ENCODE peak calls at places on chromosome 18, in four cellular contexts. One of them, this sample, is unnamed.

GRCh38 chr18:73842795-73843394 is 304.7 kb downstream of the FBXO15 start:
- DNase-seq in brain microvascular endothelial cell: peak
- DNase-seq in AG04450: peak
- DNase-seq in lung: no peak
- DNase-seq in this sample: no peak

GRCh38 chr18:64055019-64055418 is 85.1 kb downstream of the SERPINB8 start:
- DNase-seq in brain microvascular endothelial cell: no peak
- DNase-seq in AG04450: no peak
- DNase-seq in lung: no peak
- DNase-seq in this sample: no peak

GRCh38 chr18:37489998-37490397 is 75.6 kb downstream of the CELF4 start:
- DNase-seq in brain microvascular endothelial cell: no peak
- DNase-seq in AG04450: no peak
- DNase-seq in lung: no peak
- DNase-seq in this sample: no peak

GRCh38 chr18:43805646-43806194 is 528.4 kb upstream of the SYT4 start:
- DNase-seq in brain microvascular endothelial cell: no peak
- DNase-seq in AG04450: no peak
- DNase-seq in lung: no peak
- DNase-seq in this sample: no peak

GRCh38 chr18:3498705-3499451 is 48.9 kb downstream of the TGIF1 start:
- DNase-seq in brain microvascular endothelial cell: peak
- DNase-seq in AG04450: no peak
- DNase-seq in lung: no peak
- DNase-seq in this sample: no peak

GRCh38 chr18:31598021-31598805 is 6.5 kb downstream of the TTR start:
- DNase-seq in brain microvascular endothelial cell: no peak
- DNase-seq in AG04450: no peak
- DNase-seq in lung: no peak
- DNase-seq in this sample: no peak

GRCh38 chr18:12010187-12010802 is 29.0 kb downstream of the IMPA2 start:
- DNase-seq in brain microvascular endothelial cell: no peak
- DNase-seq in AG04450: no peak
- DNase-seq in lung: no peak
- DNase-seq in this sample: no peak

GRCh38 chr18:11883153-11883552 is 25.0 kb downstream of the MPPE1 start:
- DNase-seq in brain microvascular endothelial cell: no peak
- DNase-seq in AG04450: no peak
- DNase-seq in lung: no peak
- DNase-seq in this sample: no peak

GRCh38 chr18:211582-211981 is 53.2 kb downstream of the USP14 start:
- DNase-seq in brain microvascular endothelial cell: no peak
- DNase-seq in AG04450: no peak
- DNase-seq in lung: no peak
- DNase-seq in this sample: no peak

GRCh38 chr18:26482567-26482966 is 65.8 kb downstream of the KCTD1 start:
- DNase-seq in brain microvascular endothelial cell: no peak
- DNase-seq in AG04450: no peak
- DNase-seq in lung: no peak
- DNase-seq in this sample: no peak

GRCh38 chr18:23398401-23398800 is 54.7 kb upstream of the RIOK3 start:
- DNase-seq in brain microvascular endothelial cell: peak
- DNase-seq in AG04450: no peak
- DNase-seq in lung: no peak
- DNase-seq in this sample: no peak

GRCh38 chr18:54775686-54776085 is 52.6 kb upstream of the RAB27B start:
- DNase-seq in brain microvascular endothelial cell: peak
- DNase-seq in AG04450: no peak
- DNase-seq in lung: no peak
- DNase-seq in this sample: no peak
- TF ChIP-seq CTCF in brain microvascular endothelial cell: peak
- TF ChIP-seq CTCF in AG04450: peak
- TF ChIP-seq CTCF in lung: no peak
- TF ChIP-seq CTCF in this sample: no peak

DNA sequence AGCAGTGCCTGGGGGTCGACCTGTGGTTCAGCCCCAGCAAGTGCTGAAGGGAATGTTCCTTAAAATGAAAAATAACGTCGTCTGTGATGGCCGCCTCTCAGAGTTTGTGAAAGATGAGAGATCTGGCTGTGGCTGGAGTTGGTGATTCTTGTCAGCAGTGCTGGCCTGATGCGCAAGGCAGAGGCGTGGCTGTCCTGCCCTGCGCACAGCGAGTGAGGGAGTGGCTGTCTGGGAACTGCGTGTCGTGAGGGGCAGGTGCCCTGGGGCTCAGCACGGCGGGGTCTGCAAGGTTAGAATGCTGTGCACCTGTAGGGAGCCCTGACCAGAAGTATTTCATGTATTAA is 8.8 kb downstream of the NFATC1 start:
- DNase-seq in brain microvascular endothelial cell: no peak
- DNase-seq in AG04450: no peak
- DNase-seq in lung: no peak
- DNase-seq in this sample: no peak
- H3K27ac ChIP-seq in brain microvascular endothelial cell: no peak
- H3K27ac ChIP-seq in AG04450: no peak
- H3K27ac ChIP-seq in lung: peak
- H3K27ac ChIP-seq in this sample: peak

DNA sequence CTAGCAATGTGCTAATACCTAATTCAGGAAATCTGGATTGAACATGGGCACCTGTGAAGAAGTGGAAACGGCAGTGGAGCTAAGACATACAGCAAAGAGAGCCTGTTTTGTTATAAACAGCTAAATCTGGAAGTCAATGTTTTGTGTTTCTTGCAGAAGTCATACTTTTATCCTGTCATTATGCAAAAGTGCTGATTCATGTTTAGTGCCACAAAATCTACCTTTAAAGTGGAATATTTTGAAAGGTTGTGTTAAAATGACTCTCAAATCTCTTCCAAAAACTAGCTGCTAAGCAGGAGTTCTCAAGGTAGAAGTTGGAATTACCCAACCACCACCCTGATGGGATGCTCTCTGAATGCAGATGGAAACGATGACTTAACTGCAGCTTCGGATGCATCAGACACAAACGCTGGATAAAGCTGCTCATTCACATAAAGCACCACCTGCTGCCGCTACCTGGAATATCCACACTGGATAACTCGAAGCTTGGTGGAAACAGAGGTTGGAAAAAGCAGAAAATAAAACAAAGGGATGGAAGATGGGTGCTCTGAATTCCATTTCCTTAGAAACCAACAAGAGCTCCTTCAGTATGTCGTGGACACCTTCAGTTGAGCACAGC is 132.6 kb upstream of the ZNF236 start:
- DNase-seq in brain microvascular endothelial cell: no peak
- DNase-seq in AG04450: no peak
- DNase-seq in lung: no peak
- DNase-seq in this sample: no peak
- H3K4me3 ChIP-seq in brain microvascular endothelial cell: no peak
- H3K4me3 ChIP-seq in AG04450: no peak
- H3K4me3 ChIP-seq in lung: no peak
- H3K4me3 ChIP-seq in this sample: no peak

GRCh38 chr18:2471523-2471922 is 99.8 kb downstream of the METTL4 start:
- DNase-seq in brain microvascular endothelial cell: no peak
- DNase-seq in AG04450: no peak
- DNase-seq in lung: no peak
- DNase-seq in this sample: no peak

DNA sequence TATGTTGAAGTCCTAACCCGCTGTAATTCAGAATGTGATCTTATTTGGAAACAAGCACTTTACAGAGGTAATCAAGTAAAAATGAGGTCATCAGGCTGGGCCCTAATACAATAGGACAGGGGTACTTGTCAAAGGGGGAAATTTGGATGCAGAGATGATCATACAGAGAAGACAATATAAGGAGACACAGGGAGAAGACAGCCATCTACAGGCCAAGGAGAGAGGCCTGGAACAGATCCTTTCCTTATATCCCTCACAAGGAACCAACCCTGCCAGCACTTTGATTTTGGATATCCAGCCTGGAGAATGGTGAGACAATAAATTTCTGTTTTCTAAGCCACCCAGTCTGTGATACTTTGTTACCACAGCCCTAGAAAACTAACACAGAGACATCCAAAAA is 104.3 kb downstream of the METTL4 start:
- DNase-seq in brain microvascular endothelial cell: no peak
- DNase-seq in AG04450: no peak
- DNase-seq in lung: no peak
- DNase-seq in this sample: no peak
- TF ChIP-seq CTCF in brain microvascular endothelial cell: no peak
- TF ChIP-seq CTCF in AG04450: no peak
- TF ChIP-seq CTCF in lung: no peak
- TF ChIP-seq CTCF in this sample: no peak

DNA sequence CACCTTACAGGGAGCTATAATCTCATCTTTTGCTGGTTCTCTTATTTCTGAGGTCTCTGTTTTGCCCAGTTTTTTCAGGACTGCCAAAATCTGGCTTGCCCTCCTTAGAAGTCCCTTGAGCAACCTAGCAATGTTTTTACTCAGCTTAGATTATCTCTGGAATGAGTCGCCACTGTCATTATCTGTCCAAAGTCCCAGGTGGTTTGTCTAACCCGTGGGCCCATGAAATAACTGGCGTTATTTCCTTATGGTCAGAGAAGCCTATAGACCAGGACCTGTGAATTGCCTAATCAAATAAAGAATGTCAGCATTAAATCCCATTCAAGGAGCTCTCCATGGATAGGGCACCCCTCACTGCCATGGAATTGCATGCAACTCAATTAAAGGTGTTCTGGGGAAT is 373.9 kb downstream of the SETBP1 start:
- DNase-seq in brain microvascular endothelial cell: no peak
- DNase-seq in AG04450: no peak
- DNase-seq in lung: no peak
- DNase-seq in this sample: no peak
- H3K27ac ChIP-seq in brain microvascular endothelial cell: no peak
- H3K27ac ChIP-seq in AG04450: no peak
- H3K27ac ChIP-seq in lung: no peak
- H3K27ac ChIP-seq in this sample: no peak

GRCh38 chr18:34592961-34593382 is 117.1 kb upstream of the DTNA start:
- DNase-seq in brain microvascular endothelial cell: peak
- DNase-seq in AG04450: peak
- DNase-seq in lung: peak
- DNase-seq in this sample: peak
- H3K4me3 ChIP-seq in brain microvascular endothelial cell: peak
- H3K4me3 ChIP-seq in AG04450: peak
- H3K4me3 ChIP-seq in lung: no peak
- H3K4me3 ChIP-seq in this sample: peak

GRCh38 chr18:50114448-50114847 is 80.5 kb downstream of the MYO5B start:
- DNase-seq in brain microvascular endothelial cell: no peak
- DNase-seq in AG04450: no peak
- DNase-seq in lung: no peak
- DNase-seq in this sample: no peak

GRCh38 chr18:50113726-50114125 is 81.2 kb downstream of the MYO5B start:
- DNase-seq in brain microvascular endothelial cell: no peak
- DNase-seq in AG04450: no peak
- DNase-seq in lung: no peak
- DNase-seq in this sample: no peak

GRCh38 chr18:50107468-50107867 is 87.5 kb downstream of the MYO5B start:
- DNase-seq in brain microvascular endothelial cell: no peak
- DNase-seq in AG04450: no peak
- DNase-seq in lung: no peak
- DNase-seq in this sample: no peak

GRCh38 chr18:50115095-50115494 is 79.9 kb downstream of the MYO5B start:
- DNase-seq in brain microvascular endothelial cell: no peak
- DNase-seq in AG04450: no peak
- DNase-seq in lung: peak
- DNase-seq in this sample: no peak

GRCh38 chr18:50111398-50111797 is 83.5 kb downstream of the MYO5B start:
- DNase-seq in brain microvascular endothelial cell: no peak
- DNase-seq in AG04450: no peak
- DNase-seq in lung: no peak
- DNase-seq in this sample: no peak
- TF ChIP-seq CTCF in brain microvascular endothelial cell: no peak
- TF ChIP-seq CTCF in AG04450: no peak
- TF ChIP-seq CTCF in lung: no peak
- TF ChIP-seq CTCF in this sample: no peak

GRCh38 chr18:35087726-35088125 is 46.5 kb downstream of the MAPRE2 start:
- DNase-seq in brain microvascular endothelial cell: no peak
- DNase-seq in AG04450: no peak
- DNase-seq in lung: no peak
- DNase-seq in this sample: no peak

GRCh38 chr18:35085450-35086032 is 44.3 kb downstream of the MAPRE2 start:
- DNase-seq in brain microvascular endothelial cell: no peak
- DNase-seq in AG04450: no peak
- DNase-seq in lung: no peak
- DNase-seq in this sample: no peak

GRCh38 chr18:35083174-35083712 is 42.0 kb downstream of the MAPRE2 start:
- DNase-seq in brain microvascular endothelial cell: no peak
- DNase-seq in AG04450: no peak
- DNase-seq in lung: no peak
- DNase-seq in this sample: no peak

GRCh38 chr18:35086704-35087103 is 45.5 kb downstream of the MAPRE2 start:
- DNase-seq in brain microvascular endothelial cell: no peak
- DNase-seq in AG04450: no peak
- DNase-seq in lung: no peak
- DNase-seq in this sample: no peak

DNA sequence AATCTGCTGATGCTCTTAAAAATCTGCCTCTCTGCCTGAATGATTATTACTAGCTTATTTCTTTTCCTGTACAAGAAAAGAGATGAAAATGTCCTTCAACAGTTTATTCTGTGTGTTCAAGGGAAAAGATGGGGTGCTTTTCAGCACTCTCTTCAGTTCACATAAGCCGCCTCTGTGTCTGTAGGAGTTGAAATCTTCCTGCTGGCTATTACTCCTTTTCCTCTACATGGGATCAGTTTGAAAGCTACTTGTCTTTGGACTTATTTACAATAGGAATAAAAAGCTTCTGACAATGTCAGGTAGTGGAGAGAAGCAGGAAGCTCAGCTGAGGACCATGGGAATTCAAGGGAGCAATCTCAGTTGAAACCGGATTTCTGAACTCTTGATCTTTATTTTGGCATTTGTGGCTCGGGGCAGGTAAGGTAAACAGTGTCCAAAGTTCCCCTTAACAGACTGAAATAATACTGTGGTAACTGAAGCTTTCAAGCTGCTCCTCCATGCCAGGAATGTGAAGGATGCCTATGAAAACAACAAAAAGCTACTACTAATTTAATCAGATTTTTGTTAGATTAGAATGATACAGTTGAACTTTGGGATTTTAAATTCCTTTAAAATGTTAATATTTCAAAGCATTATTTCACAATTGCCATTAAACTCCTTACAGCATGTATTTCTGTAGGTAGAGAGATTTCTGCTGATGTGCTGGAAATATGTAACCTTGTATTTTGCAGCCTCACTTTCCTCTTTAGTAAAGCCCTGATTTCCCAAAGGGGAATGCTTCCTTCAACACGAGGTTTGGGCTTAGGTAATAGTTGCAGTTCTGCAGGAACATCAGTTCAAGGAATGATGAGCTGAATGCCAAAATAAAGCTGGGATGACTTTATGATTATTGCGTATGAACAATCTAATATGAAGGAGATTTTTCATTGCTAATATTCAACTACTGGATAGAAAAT is 43.6 kb downstream of the MAPRE2 start:
- DNase-seq in brain microvascular endothelial cell: no peak
- DNase-seq in AG04450: no peak
- DNase-seq in lung: no peak
- DNase-seq in this sample: no peak
- H3K27ac ChIP-seq in brain microvascular endothelial cell: no peak
- H3K27ac ChIP-seq in AG04450: no peak
- H3K27ac ChIP-seq in lung: no peak
- H3K27ac ChIP-seq in this sample: peak